ENCODE peak calls at places on chromosomes 11 and 22, in four cellular contexts. Q is pancreas, C is Panc1, Z is cardiac muscle cell. H is an unnamed sample. For H3K27me3, the result is how much of the 10 kb centered on the place peaks cover.

GRCh38 chr11:63870351-63871197 is 31.7 kb downstream of the MARK2 start:
- DNase-seq in Q (no peak), C (no peak), Z (no peak), H (no peak)

GRCh38 chr22:48945621-48946458 is 881.8 kb downstream of the BRD1 start:
- DNase-seq in Q (peak), C (no peak), Z (no peak), H (no peak)

GRCh38 chr22:31106651-31107205 is 640 bp downstream of the SELENOM start:
- DNase-seq in Q (no peak), C (no peak), Z (no peak), H (no peak)

GRCh38 chr22:22074634-22075381 is 92.2 kb upstream of the TOP3B start:
- DNase-seq in Q (no peak), C (no peak), Z (no peak), H (no peak)

GRCh38 chr22:32562916-32563315 is 88.3 kb downstream of the FBXO7 start:
- DNase-seq in Q (no peak), C (no peak), Z (no peak), H (no peak)

GRCh38 chr22:43002198-43002577 is 12.8 kb downstream of the PACSIN2 start:
- DNase-seq in Q (no peak), C (no peak), Z (no peak), H (no peak)

GRCh38 chr22:41699264-41700104 is at the start of gene MEI1:
- DNase-seq in Q (peak), C (no peak), Z (no peak), H (no peak)

GRCh38 chr22:44281706-44282637 is 30.8 kb downstream of the SHISAL1 start:
- DNase-seq in Q (no peak), C (no peak), Z (no peak), H (no peak)

GRCh38 chr11:83972536-83972935 is 686.4 kb upstream of the CCDC90B start:
- DNase-seq in Q (no peak), C (no peak), Z (no peak), H (no peak)

GRCh38 chr11:134584706-134585445 is 172.8 kb upstream of the B3GAT1 start:
- DNase-seq in Q (no peak), C (no peak), Z (no peak), H (no peak)

GRCh38 chr11:33529461-33529860 is 171.2 kb downstream of the C11orf91 start:
- DNase-seq in Q (no peak), C (no peak), Z (no peak), H (no peak)

GRCh38 chr11:60957188-60957587 is 5.2 kb upstream of the SLC15A3 start:
- DNase-seq in Q (no peak), C (no peak), Z (no peak), H (no peak)

GRCh38 chr11:10568486-10568941 is at the start of gene LYVE1:
- DNase-seq in Q (no peak), C (no peak), Z (no peak), H (no peak)

GRCh38 chr22:17994424-17995108 is 29.8 kb downstream of the MICAL3 start:
- DNase-seq in Q (no peak), C (no peak), Z (no peak), H (no peak)

GRCh38 chr22:17985606-17986005 is 38.8 kb downstream of the MICAL3 start:
- DNase-seq in Q (no peak), C (no peak), Z (no peak), H (no peak)

GRCh38 chr22:17988800-17989513 is 35.4 kb downstream of the MICAL3 start:
- DNase-seq in Q (no peak), C (no peak), Z (no peak), H (no peak)

GRCh38 chr22:17990942-17991341 is 33.4 kb downstream of the MICAL3 start:
- DNase-seq in Q (no peak), C (no peak), Z (no peak), H (no peak)

DNA sequence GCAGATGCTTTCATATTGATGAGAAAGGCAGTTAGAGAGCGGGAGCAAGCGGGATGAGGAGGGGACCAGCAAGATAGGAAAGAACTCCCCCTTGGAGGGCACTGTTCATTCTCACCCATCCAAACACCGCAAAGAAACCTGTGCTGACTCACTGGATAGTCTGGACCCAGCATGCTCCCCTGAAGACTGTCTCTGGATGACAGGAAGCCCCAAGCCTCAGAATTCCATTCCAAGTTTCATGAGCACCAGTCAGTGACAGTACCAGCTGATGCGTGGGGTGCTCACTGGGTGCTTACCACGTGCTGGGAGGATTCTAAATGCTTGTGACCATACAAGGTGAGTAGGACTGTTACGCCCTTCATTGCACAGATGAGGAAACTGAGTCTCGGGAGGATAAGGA is 34.2 kb downstream of the MICAL3 start:
- DNase-seq in Q (no peak), C (no peak), Z (no peak), H (no peak)
- H3K4me3 ChIP-seq in Q (no peak), C (no peak), Z (no peak), H (no peak)

GRCh38 chr11:133533205-133533604 is 904 bp upstream of the OPCML start:
- DNase-seq in Q (no peak), C (no peak), Z (no peak), H (no peak)

GRCh38 chr11:133531971-133532651 is at the start of gene OPCML:
- DNase-seq in Q (no peak), C (no peak), Z (peak), H (no peak)

GRCh38 chr11:133529807-133530500 is 2.3 kb downstream of the OPCML start:
- DNase-seq in Q (no peak), C (no peak), Z (no peak), H (no peak)

GRCh38 chr11:133530501-133530835 is 1.8 kb downstream of the OPCML start:
- DNase-seq in Q (no peak), C (no peak), Z (no peak), H (no peak)

GRCh38 chr11:133531450-133531849 is 851 bp downstream of the OPCML start:
- DNase-seq in Q (no peak), C (no peak), Z (no peak), H (no peak)
- H3K27me3 ChIP-seq in Q (under half), C (under half), Z (half or more), H (under half)

GRCh38 chr11:46966773-46967172 is 30.2 kb downstream of the CSTPP1 start:
- DNase-seq in Q (no peak), C (no peak), Z (no peak), H (no peak)
- H3K4me3 ChIP-seq in Q (no peak), C (no peak), Z (no peak), H (no peak)

GRCh38 chr11:45662096-45662664 is 3.2 kb downstream of the CHST1 start:
- DNase-seq in Q (peak), C (no peak), Z (no peak), H (no peak)
- H3K27me3 ChIP-seq in Q (under half), C (under half), Z (half or more), H (under half)

GRCh38 chr11:35139883-35140282 is 912 bp downstream of the CD44 start:
- DNase-seq in Q (no peak), C (no peak), Z (no peak), H (no peak)
- H3K4me3 ChIP-seq in Q (peak), C (peak), Z (peak), H (peak)

GRCh38 chr11:129352627-129353026 is 23.0 kb upstream of the BARX2 start:
- DNase-seq in Q (no peak), C (no peak), Z (no peak), H (no peak)

GRCh38 chr11:129348813-129349212 is 26.8 kb upstream of the BARX2 start:
- DNase-seq in Q (no peak), C (no peak), Z (no peak), H (no peak)

GRCh38 chr11:129359748-129360147 is 15.9 kb upstream of the BARX2 start:
- DNase-seq in Q (no peak), C (no peak), Z (no peak), H (no peak)

DNA sequence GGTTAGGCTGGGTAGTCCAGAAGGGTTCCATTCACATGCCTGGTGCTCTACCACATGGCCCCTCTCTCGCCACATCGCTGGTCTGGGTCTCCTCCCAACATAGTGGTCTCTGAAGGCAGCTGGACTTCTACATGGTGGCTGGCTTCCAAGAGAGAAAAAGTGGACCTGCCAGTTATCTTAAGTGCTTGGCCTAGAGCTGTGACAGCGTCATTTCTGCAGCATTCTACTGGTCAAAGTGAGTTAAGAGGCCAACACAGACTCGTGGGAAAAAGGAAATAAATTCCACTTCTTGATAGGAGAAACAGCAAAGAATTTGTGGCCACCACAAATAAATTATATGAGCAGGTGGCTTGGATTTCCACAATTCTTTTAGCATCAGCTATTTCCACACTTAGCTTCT is 21.0 kb upstream of the BARX2 start:
- DNase-seq in Q (no peak), C (no peak), Z (peak), H (no peak)
- H3K27me3 ChIP-seq in Q (under half), C (under half), Z (half or more), H (under half)

GRCh38 chr11:66328036-66328306 is 8.3 kb downstream of the RIN1 start:
- DNase-seq in Q (no peak), C (no peak), Z (no peak), H (no peak)

GRCh38 chr11:66327171-66328035 is 8.8 kb downstream of the RIN1 start:
- DNase-seq in Q (no peak), C (no peak), Z (no peak), H (no peak)

GRCh38 chr11:66329165-66329673 is 7.0 kb downstream of the RIN1 start:
- DNase-seq in Q (no peak), C (no peak), Z (no peak), H (no peak)

GRCh38 chr11:66326261-66327111 is 9.6 kb upstream of the CD248 start:
- DNase-seq in Q (no peak), C (no peak), Z (no peak), H (no peak)

DNA sequence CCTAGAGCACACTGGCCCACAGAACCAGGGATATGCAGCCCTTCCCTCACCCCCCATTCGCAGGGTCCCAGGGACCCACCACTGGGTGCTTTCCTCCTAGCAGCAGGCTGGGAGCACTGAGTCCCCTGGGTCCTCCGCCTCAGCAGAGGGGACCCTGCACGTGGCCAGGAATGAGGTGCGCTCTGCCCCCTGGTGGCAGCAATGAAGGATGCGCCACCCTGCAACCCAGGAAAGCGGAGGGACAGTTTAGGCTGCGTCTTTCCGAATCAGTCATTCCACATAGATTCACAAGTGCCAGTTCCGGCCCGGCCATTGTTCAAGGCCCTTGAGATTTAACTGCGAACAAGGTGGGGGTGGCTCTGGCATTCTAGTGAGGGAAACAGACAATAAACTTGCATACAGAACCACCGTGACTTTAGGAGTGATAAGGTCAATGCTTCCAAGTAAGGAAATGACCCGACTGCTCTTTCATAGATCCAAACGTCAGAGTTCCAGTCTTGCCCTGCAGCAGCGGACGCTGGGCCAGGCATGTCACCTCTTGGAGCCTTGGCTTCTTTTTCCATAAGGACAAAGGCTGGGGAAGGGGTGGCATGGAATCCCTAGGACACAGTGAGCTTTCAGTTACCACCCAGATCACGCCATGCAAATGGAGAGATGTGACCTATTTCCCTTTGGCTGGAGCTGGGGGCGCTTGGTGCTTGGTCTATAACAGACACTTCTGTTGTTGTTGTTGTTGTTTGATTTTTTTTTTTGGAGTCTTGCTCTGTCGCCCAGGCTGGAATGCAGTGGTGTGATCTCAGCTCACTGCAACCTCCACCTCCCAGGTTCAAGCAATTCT is 7.7 kb downstream of the RIN1 start:
- DNase-seq in Q (peak), C (peak), Z (peak), H (peak)
- H3K4me3 ChIP-seq in Q (no peak), C (no peak), Z (no peak), H (no peak)